ENCODE peak calls at places on chromosomes 4 and X, in six cellular contexts. L is head of caudate nucleus; E is lower leg skin; I is mammary epithelial cell; B is stimulated activated CD4-positive, alpha-beta T cell treated with anti-CD3 and anti-CD28 coated beads, TNF-alpha, amount 100 ng/mL, for 1 hour; V is AG08396. A is an unnamed sample.

GRCh38 chrX:30593435-30594200 is 16.1 kb upstream of the TASL start:
- DNase-seq in L (no peak), E (no peak), I (no peak), B (no peak), V (no peak), A (peak)

GRCh38 chr4:138190452-138190858 is 51.7 kb downstream of the SLC7A11 start:
- DNase-seq in L (no peak), E (no peak), I (no peak), B (no peak), V (no peak), A (no peak)

GRCh38 chrX:14362731-14363130 is 166.6 kb upstream of the GLRA2 start:
- DNase-seq in L (no peak), E (no peak), I (no peak), B (no peak), V (no peak), A (no peak)

GRCh38 chr4:10917475-10918103 is 233.0 kb upstream of the CLNK start:
- DNase-seq in L (no peak), E (no peak), I (no peak), B (no peak), V (no peak), A (no peak)

GRCh38 chr4:1793940-1794808 is 1.1 kb downstream of the FGFR3 start:
- DNase-seq in L (no peak), E (no peak), I (peak), B (no peak), V (no peak), A (no peak)

GRCh38 chr4:21769404-21770147 is 179.0 kb downstream of the KCNIP4 start:
- DNase-seq in L (no peak), E (no peak), I (peak), B (no peak), V (peak), A (no peak)

GRCh38 chr4:150722908-150723362 is 141.0 kb downstream of the MAB21L2 start:
- DNase-seq in L (peak), E (peak), I (peak), B (no peak), V (no peak), A (no peak)

GRCh38 chrX:120308558-120308957 is 2.7 kb downstream of the TMEM255A start:
- DNase-seq in L (no peak), E (no peak), I (no peak), B (no peak), V (no peak), A (no peak)

GRCh38 chr4:107219681-107220080 is 183.6 kb upstream of the DKK2 start:
- DNase-seq in L (no peak), E (no peak), I (no peak), B (no peak), V (no peak), A (no peak)

GRCh38 chr4:45453258-45453841 is 670.5 kb downstream of the GABRG1 start:
- DNase-seq in L (peak), E (no peak), I (peak), B (no peak), V (no peak), A (no peak)

GRCh38 chr4:108891921-108892320 is 129.1 kb upstream of the ETNPPL start:
- DNase-seq in L (no peak), E (no peak), I (no peak), B (no peak), V (no peak), A (no peak)

GRCh38 chr4:3440979-3441500 is 728 bp upstream of the HGFAC start:
- DNase-seq in L (peak), E (no peak), I (peak), B (no peak), V (no peak), A (no peak)

GRCh38 chr4:22416403-22416802 is 99.5 kb downstream of the ADGRA3 start:
- DNase-seq in L (no peak), E (no peak), I (no peak), B (no peak), V (no peak), A (no peak)

GRCh38 chr4:113476800-113477199 is 284.7 kb downstream of the CAMK2D start:
- DNase-seq in L (no peak), E (no peak), I (peak), B (no peak), V (no peak), A (no peak)